ENCODE peak calls at places on chromosome 6, in six cellular contexts. One of them, this sample, is unnamed. For H3K36me3, the result is how much of the 10 kb centered on the place peaks cover.

GRCh38 chr6:82017316-82017715 is 230.2 kb downstream of the IBTK start:
- DNase-seq in BE2C: no peak
- DNase-seq in PC-3: peak
- DNase-seq in heart right ventricle: peak
- DNase-seq in IMR-90: peak
- DNase-seq in HepG2: peak
- DNase-seq in this sample: peak

GRCh38 chr6:85459224-85459901 is 9.5 kb downstream of the NT5E start:
- DNase-seq in IMR-90: peak
- DNase-seq in PC-3: peak
- DNase-seq in HepG2: no peak
- DNase-seq in heart right ventricle: no peak
- DNase-seq in BE2C: no peak
- DNase-seq in this sample: no peak

GRCh38 chr6:156461647-156462046 is 315.5 kb upstream of the ARID1B start:
- DNase-seq in heart right ventricle: no peak
- DNase-seq in IMR-90: no peak
- DNase-seq in BE2C: no peak
- DNase-seq in PC-3: no peak
- DNase-seq in HepG2: no peak
- DNase-seq in this sample: no peak

GRCh38 chr6:31822038-31822821 is 5.3 kb upstream of the HSPA1B start:
- DNase-seq in PC-3: peak
- DNase-seq in heart right ventricle: peak
- DNase-seq in IMR-90: peak
- DNase-seq in HepG2: peak
- DNase-seq in BE2C: peak
- DNase-seq in this sample: peak

GRCh38 chr6:138944412-138944811 is 43.6 kb downstream of the REPS1 start:
- DNase-seq in heart right ventricle: no peak
- DNase-seq in IMR-90: peak
- DNase-seq in HepG2: no peak
- DNase-seq in PC-3: peak
- DNase-seq in BE2C: no peak
- DNase-seq in this sample: peak

GRCh38 chr6:123171341-123171740 is 175.3 kb downstream of the CLVS2 start:
- DNase-seq in IMR-90: no peak
- DNase-seq in heart right ventricle: no peak
- DNase-seq in PC-3: peak
- DNase-seq in BE2C: no peak
- DNase-seq in HepG2: no peak
- DNase-seq in this sample: no peak

GRCh38 chr6:79463721-79464120 is 73.5 kb downstream of the LCA5 start:
- DNase-seq in IMR-90: no peak
- DNase-seq in PC-3: peak
- DNase-seq in HepG2: peak
- DNase-seq in BE2C: no peak
- DNase-seq in heart right ventricle: no peak
- DNase-seq in this sample: peak

GRCh38 chr6:81614292-81614691 is 138.2 kb downstream of the TENT5A start:
- DNase-seq in BE2C: no peak
- DNase-seq in PC-3: peak
- DNase-seq in heart right ventricle: peak
- DNase-seq in IMR-90: peak
- DNase-seq in HepG2: peak
- DNase-seq in this sample: peak

GRCh38 chr6:4128072-4128471 is 7.3 kb downstream of the ECI2 start:
- DNase-seq in heart right ventricle: no peak
- DNase-seq in PC-3: no peak
- DNase-seq in IMR-90: no peak
- DNase-seq in HepG2: no peak
- DNase-seq in BE2C: no peak
- DNase-seq in this sample: no peak

GRCh38 chr6:14436593-14436992 is 319.0 kb downstream of the CD83 start:
- DNase-seq in HepG2: no peak
- DNase-seq in BE2C: no peak
- DNase-seq in PC-3: no peak
- DNase-seq in heart right ventricle: no peak
- DNase-seq in IMR-90: no peak
- DNase-seq in this sample: no peak

GRCh38 chr6:10418862-10419748 is 4.2 kb upstream of the TFAP2A start:
- DNase-seq in PC-3: peak
- DNase-seq in HepG2: no peak
- DNase-seq in heart right ventricle: no peak
- DNase-seq in BE2C: no peak
- DNase-seq in IMR-90: peak
- DNase-seq in this sample: peak

GRCh38 chr6:54932622-54933021 is 86.1 kb downstream of the FAM83B start:
- DNase-seq in IMR-90: no peak
- DNase-seq in heart right ventricle: no peak
- DNase-seq in BE2C: no peak
- DNase-seq in PC-3: no peak
- DNase-seq in HepG2: no peak
- DNase-seq in this sample: no peak

GRCh38 chr6:51515052-51515402 is 572.4 kb downstream of the PKHD1 start:
- DNase-seq in HepG2: no peak
- DNase-seq in heart right ventricle: no peak
- DNase-seq in BE2C: no peak
- DNase-seq in PC-3: peak
- DNase-seq in IMR-90: no peak
- DNase-seq in this sample: peak

GRCh38 chr6:3045369-3045768 is 22.9 kb upstream of the RIPK1 start:
- DNase-seq in PC-3: no peak
- DNase-seq in heart right ventricle: no peak
- DNase-seq in BE2C: peak
- DNase-seq in IMR-90: no peak
- DNase-seq in HepG2: no peak
- DNase-seq in this sample: no peak

GRCh38 chr6:131575834-131576478 is 2.9 kb downstream of the ARG1 start:
- DNase-seq in IMR-90: no peak
- DNase-seq in PC-3: no peak
- DNase-seq in HepG2: peak
- DNase-seq in BE2C: no peak
- DNase-seq in heart right ventricle: no peak
- DNase-seq in this sample: no peak

GRCh38 chr6:54802775-54803631 is 43.6 kb upstream of the FAM83B start:
- DNase-seq in BE2C: no peak
- DNase-seq in PC-3: peak
- DNase-seq in HepG2: no peak
- DNase-seq in IMR-90: peak
- DNase-seq in heart right ventricle: no peak
- DNase-seq in this sample: peak

GRCh38 chr6:55433446-55434130 is 106.3 kb downstream of the GFRAL start:
- DNase-seq in BE2C: no peak
- DNase-seq in heart right ventricle: no peak
- DNase-seq in IMR-90: peak
- DNase-seq in PC-3: peak
- DNase-seq in HepG2: no peak
- DNase-seq in this sample: peak

GRCh38 chr6:143591441-143591840 is 79.9 kb upstream of the FUCA2 start:
- DNase-seq in IMR-90: no peak
- DNase-seq in heart right ventricle: no peak
- DNase-seq in PC-3: no peak
- DNase-seq in HepG2: no peak
- DNase-seq in BE2C: no peak
- DNase-seq in this sample: no peak

GRCh38 chr6:134551245-134551960 is 233.5 kb upstream of the SGK1 start:
- DNase-seq in PC-3: peak
- DNase-seq in BE2C: no peak
- DNase-seq in heart right ventricle: no peak
- DNase-seq in HepG2: no peak
- DNase-seq in IMR-90: peak
- DNase-seq in this sample: peak

GRCh38 chr6:108203189-108204119 is 37.6 kb downstream of the NR2E1 start:
- DNase-seq in HepG2: peak
- DNase-seq in IMR-90: no peak
- DNase-seq in PC-3: no peak
- DNase-seq in heart right ventricle: no peak
- DNase-seq in BE2C: no peak
- DNase-seq in this sample: no peak

GRCh38 chr6:32947552-32948465 is 5.1 kb downstream of the HLA-DMA start:
- DNase-seq in IMR-90: peak
- DNase-seq in heart right ventricle: no peak
- DNase-seq in PC-3: peak
- DNase-seq in HepG2: peak
- DNase-seq in BE2C: peak
- DNase-seq in this sample: peak

GRCh38 chr6:56671651-56672461 is 29.2 kb upstream of the DST start:
- DNase-seq in PC-3: no peak
- DNase-seq in heart right ventricle: no peak
- DNase-seq in IMR-90: no peak
- DNase-seq in BE2C: peak
- DNase-seq in HepG2: no peak
- DNase-seq in this sample: no peak

GRCh38 chr6:128280960-128281359 is 239.4 kb downstream of the PTPRK start:
- DNase-seq in PC-3: no peak
- DNase-seq in BE2C: no peak
- DNase-seq in IMR-90: no peak
- DNase-seq in HepG2: peak
- DNase-seq in heart right ventricle: no peak
- DNase-seq in this sample: no peak

GRCh38 chr6:168616807-168617756 is 176.1 kb downstream of the SMOC2 start:
- DNase-seq in HepG2: no peak
- DNase-seq in PC-3: no peak
- DNase-seq in BE2C: no peak
- DNase-seq in IMR-90: no peak
- DNase-seq in heart right ventricle: peak
- DNase-seq in this sample: no peak

GRCh38 chr6:37244430-37245310 is 12.9 kb upstream of the TBC1D22B start:
- DNase-seq in heart right ventricle: peak
- DNase-seq in HepG2: peak
- DNase-seq in PC-3: peak
- DNase-seq in BE2C: no peak
- DNase-seq in IMR-90: peak
- DNase-seq in this sample: peak

GRCh38 chr6:128046033-128046432 is 145.2 kb upstream of the THEMIS start:
- DNase-seq in BE2C: no peak
- DNase-seq in PC-3: no peak
- DNase-seq in IMR-90: no peak
- DNase-seq in HepG2: no peak
- DNase-seq in heart right ventricle: no peak
- DNase-seq in this sample: no peak

GRCh38 chr6:42084889-42085288 is 34.6 kb downstream of the TAF8 start:
- DNase-seq in HepG2: no peak
- DNase-seq in PC-3: peak
- DNase-seq in BE2C: no peak
- DNase-seq in IMR-90: peak
- DNase-seq in heart right ventricle: no peak
- DNase-seq in this sample: no peak
- TF ChIP-seq CTCF in HepG2: peak
- TF ChIP-seq CTCF in PC-3: peak
- TF ChIP-seq CTCF in BE2C: peak
- TF ChIP-seq CTCF in IMR-90: peak
- TF ChIP-seq CTCF in heart right ventricle: no peak
- TF ChIP-seq CTCF in this sample: no peak

GRCh38 chr6:96505363-96505762 is 16.2 kb upstream of the UFL1 start:
- DNase-seq in PC-3: no peak
- DNase-seq in BE2C: no peak
- DNase-seq in IMR-90: no peak
- DNase-seq in heart right ventricle: no peak
- DNase-seq in HepG2: no peak
- DNase-seq in this sample: no peak

GRCh38 chr6:96499781-96500180 is 21.8 kb upstream of the UFL1 start:
- DNase-seq in BE2C: no peak
- DNase-seq in HepG2: no peak
- DNase-seq in PC-3: no peak
- DNase-seq in heart right ventricle: no peak
- DNase-seq in IMR-90: no peak
- DNase-seq in this sample: no peak

DNA sequence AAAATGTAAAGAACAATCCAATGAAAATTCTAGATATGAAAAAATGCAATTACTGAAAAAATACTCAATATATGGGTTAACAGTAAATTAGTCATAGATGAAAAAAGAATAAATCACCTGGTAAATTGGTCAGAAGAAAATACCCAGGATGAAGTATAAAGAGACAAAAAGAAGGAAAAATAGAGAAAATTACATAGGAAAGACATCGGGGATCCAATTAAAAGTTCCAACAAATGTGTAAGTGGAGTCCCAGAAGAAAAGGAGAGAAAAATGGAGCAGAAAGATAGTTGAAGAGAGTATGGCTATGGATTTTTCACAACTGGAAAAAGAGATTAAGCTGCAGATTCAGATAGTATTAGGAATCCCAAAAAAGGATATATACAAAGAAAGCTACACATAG is 18.7 kb upstream of the UFL1 start:
- DNase-seq in IMR-90: no peak
- DNase-seq in BE2C: no peak
- DNase-seq in PC-3: no peak
- DNase-seq in heart right ventricle: no peak
- DNase-seq in HepG2: no peak
- DNase-seq in this sample: no peak
- H3K36me3 ChIP-seq in IMR-90: under half
- H3K36me3 ChIP-seq in BE2C: under half
- H3K36me3 ChIP-seq in PC-3: under half
- H3K36me3 ChIP-seq in heart right ventricle: under half
- H3K36me3 ChIP-seq in HepG2: under half
- H3K36me3 ChIP-seq in this sample: under half

DNA sequence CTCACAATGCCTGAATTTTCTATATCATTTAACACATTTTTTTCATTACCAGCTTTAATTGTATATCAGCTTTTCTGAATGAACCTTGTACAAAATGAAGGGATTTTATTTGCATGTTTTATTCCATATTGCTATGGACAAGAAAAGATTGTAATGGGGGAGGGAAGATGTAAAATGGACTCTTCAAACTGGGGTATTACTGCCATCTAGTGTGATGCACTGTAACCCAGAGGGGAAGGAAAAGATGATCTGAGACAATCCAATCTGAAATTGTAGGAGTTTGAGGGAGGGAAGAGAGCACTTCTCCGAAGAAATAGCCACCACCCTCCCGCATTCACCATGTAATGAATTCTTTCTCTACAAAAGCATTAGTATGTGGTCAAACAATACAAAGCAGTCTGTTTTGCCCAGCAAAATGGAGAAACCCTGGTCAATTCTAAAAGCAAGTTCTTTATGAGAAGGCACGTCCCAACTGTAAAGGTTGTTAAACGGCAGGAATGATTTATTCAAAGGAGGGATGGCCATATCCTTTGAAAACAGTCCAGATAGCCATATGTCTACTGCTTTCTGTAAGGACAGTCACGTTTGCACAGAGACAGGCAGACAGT is 679.5 kb upstream of the NRSN1 start:
- DNase-seq in heart right ventricle: peak
- DNase-seq in PC-3: peak
- DNase-seq in BE2C: peak
- DNase-seq in HepG2: no peak
- DNase-seq in IMR-90: peak
- DNase-seq in this sample: peak
- TF ChIP-seq CTCF in heart right ventricle: peak
- TF ChIP-seq CTCF in PC-3: peak
- TF ChIP-seq CTCF in BE2C: peak
- TF ChIP-seq CTCF in HepG2: peak
- TF ChIP-seq CTCF in IMR-90: peak
- TF ChIP-seq CTCF in this sample: peak

DNA sequence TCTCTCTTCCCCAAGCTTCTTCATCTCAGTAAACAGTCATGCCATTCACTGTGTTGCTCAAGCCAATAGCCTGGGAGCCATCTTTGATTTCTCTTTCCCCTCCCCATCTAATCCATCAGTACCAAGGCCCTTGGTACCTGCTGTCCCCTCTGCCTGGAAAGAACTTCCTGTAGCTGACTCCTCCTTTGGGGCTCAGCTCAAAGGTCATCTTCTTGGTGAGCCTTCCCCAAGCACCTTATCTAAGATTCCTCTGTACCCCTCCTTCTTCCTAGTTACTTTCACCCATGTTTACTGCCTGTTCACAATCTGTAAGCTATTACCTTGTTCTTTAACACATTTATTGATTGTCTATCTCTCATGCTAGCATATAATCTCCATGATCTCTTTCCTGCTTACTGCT is 3.5 kb downstream of the AARS2 start:
- DNase-seq in BE2C: no peak
- DNase-seq in IMR-90: no peak
- DNase-seq in HepG2: no peak
- DNase-seq in heart right ventricle: no peak
- DNase-seq in PC-3: no peak
- DNase-seq in this sample: no peak
- H3K36me3 ChIP-seq in BE2C: half or more
- H3K36me3 ChIP-seq in IMR-90: under half
- H3K36me3 ChIP-seq in HepG2: half or more
- H3K36me3 ChIP-seq in heart right ventricle: half or more
- H3K36me3 ChIP-seq in PC-3: under half
- H3K36me3 ChIP-seq in this sample: under half